ENCODE peak calls at places on chromosomes 11 and 22, in seven cellular contexts. T is activated CD4-positive, alpha-beta T cell treated with anti-CD3 and anti-CD28 coated beads for 24 hours; L is central memory CD4-positive, alpha-beta T cell; V is hepatocyte; J is GM03348; S is endothelial cell of umbilical vein; H is mammary epithelial cell. A is an unnamed sample.

GRCh38 chr11:16925495-16926065 is 88.6 kb downstream of the PLEKHA7 start:
- DNase-seq in V (peak; percentile 80), T (no peak), S (peak; percentile 46), J (peak; percentile 63), L (no peak), H (peak; percentile 75), A (peak; percentile 43)

GRCh38 chr11:91608662-91609061 is 616.0 kb upstream of the FAT3 start:
- DNase-seq in V (no peak), T (no peak), L (no peak), S (peak; percentile 14), J (no peak), H (no peak), A (no peak)

GRCh38 chr11:34179026-34179675 is 73.7 kb downstream of the NAT10 start:
- DNase-seq in V (no peak), J (no peak), S (no peak), L (no peak), T (no peak), H (no peak), A (no peak)

GRCh38 chr11:64344160-64344559 is 4.2 kb downstream of the CCDC88B start:
- DNase-seq in H (no peak), V (peak; percentile 5), L (no peak), J (no peak), S (no peak), T (no peak), A (no peak)

GRCh38 chr11:118679483-118679882 is at the start of gene TREH:
- DNase-seq in H (no peak), T (no peak), L (no peak), V (peak; percentile 79), S (no peak), J (no peak), A (no peak)

GRCh38 chr22:20792966-20793332 is 19.0 kb downstream of the SERPIND1 start:
- DNase-seq in V (no peak), S (no peak), H (no peak), J (no peak), L (no peak), T (no peak), A (no peak)

GRCh38 chr11:1567052-1567720 is 4.9 kb downstream of the DUSP8 start:
- DNase-seq in L (no peak), S (no peak), V (no peak), J (no peak), T (no peak), H (no peak), A (no peak)

GRCh38 chr11:2466869-2467694 is 22.3 kb downstream of the KCNQ1 start:
- DNase-seq in L (peak; percentile 74), S (no peak), J (peak; percentile 9), T (no peak), V (no peak), H (no peak), A (no peak)

GRCh38 chr11:105177658-105178057 is 38.1 kb upstream of the CARD18 start:
- DNase-seq in H (peak; percentile 4), S (peak; percentile 21), T (no peak), L (no peak), J (peak; percentile 69), V (no peak), A (no peak)

GRCh38 chr11:103537904-103538502 is 428.8 kb downstream of the DYNC2H1 start:
- DNase-seq in V (peak; percentile 37), H (peak; percentile 26), J (peak; percentile 52), L (no peak), S (peak; percentile 54), T (no peak), A (peak; percentile 53)

GRCh38 chr22:28903719-28904118 is 20.3 kb downstream of the ZNRF3 start:
- DNase-seq in V (no peak), S (no peak), T (no peak), H (no peak), J (no peak), L (no peak), A (no peak)

GRCh38 chr22:39010946-39011625 is 3.0 kb upstream of the APOBEC3C start:
- DNase-seq in T (no peak), L (no peak), H (no peak), J (no peak), S (no peak), V (no peak), A (no peak)

GRCh38 chr22:50568626-50569025 is 5.9 kb upstream of the SYCE3 start:
- DNase-seq in T (no peak), L (no peak), J (no peak), S (no peak), H (no peak), V (no peak), A (no peak)

GRCh38 chr11:104033134-104033533 is 3.3 kb upstream of the DDI1 start:
- DNase-seq in L (no peak), S (peak; percentile 9), V (peak; percentile 72), T (no peak), H (peak; percentile 69), J (peak; percentile 68), A (peak; percentile 71)

GRCh38 chr11:2686360-2687222 is 13.2 kb downstream of the KCNQ1OT1 start:
- DNase-seq in L (no peak), H (no peak), S (no peak), T (no peak), V (no peak), J (no peak), A (no peak)

GRCh38 chr22:21726650-21727049 is 8.9 kb downstream of the YPEL1 start:
- DNase-seq in L (no peak), J (no peak), T (peak; percentile 8), S (no peak), H (no peak), V (peak; percentile 51), A (peak; percentile 27)

GRCh38 chr11:127470485-127470884 is 469.9 kb upstream of the KIRREL3 start:
- DNase-seq in J (no peak), S (peak; percentile 2), T (no peak), V (peak; percentile 7), H (no peak), L (no peak), A (no peak)

GRCh38 chr22:38861170-38861874 is 10.7 kb downstream of the CBX6 start:
- DNase-seq in S (no peak), J (peak; percentile 41), V (no peak), L (no peak), H (no peak), T (no peak), A (no peak)

GRCh38 chr22:29877620-29878019 is 5.4 kb upstream of the MTMR3 start:
- DNase-seq in H (peak; percentile 29), T (no peak), L (no peak), S (no peak), V (no peak), J (peak; percentile 75), A (no peak)

GRCh38 chr22:44219101-44219870 is 38.6 kb downstream of the PARVG start:
- DNase-seq in T (no peak), S (no peak), H (no peak), V (no peak), L (no peak), J (no peak), A (no peak)

GRCh38 chr22:49976439-49977175 is 16.0 kb downstream of the PIM3 start:
- DNase-seq in T (peak; percentile 53), J (no peak), V (no peak), L (peak; percentile 47), S (no peak), H (no peak), A (no peak)

GRCh38 chr11:65383778-65384177 is 1.3 kb upstream of the SLC25A45 start:
- DNase-seq in T (no peak), L (no peak), H (no peak), S (no peak), J (no peak), V (no peak), A (no peak)

GRCh38 chr11:65417702-65418430 is 4.7 kb upstream of the NEAT1 start:
- DNase-seq in J (peak; percentile 63), T (no peak), S (peak; percentile 26), H (peak; percentile 13), V (peak; percentile 74), L (peak; percentile 39), A (no peak)

GRCh38 chr11:60946601-60947265 is 5.2 kb downstream of the SLC15A3 start:
- DNase-seq in T (no peak), S (no peak), H (no peak), J (no peak), L (no peak), V (no peak), A (no peak)

GRCh38 chr22:50523806-50524663 is 1.4 kb downstream of the SCO2 start:
- DNase-seq in T (no peak), V (peak; percentile 15), L (no peak), H (no peak), S (no peak), J (no peak), A (no peak)

GRCh38 chr22:35842954-35843353 is 125.3 kb downstream of the APOL5 start:
- DNase-seq in H (peak; percentile 33), J (peak; percentile 51), S (peak; percentile 55), L (no peak), V (peak; percentile 32), T (no peak), A (peak; percentile 54)

GRCh38 chr11:8092587-8093424 is 11.8 kb downstream of the TUB start:
- DNase-seq in L (no peak), S (peak; percentile 61), V (peak; percentile 77), H (peak; percentile 48), J (peak; percentile 93), T (peak; percentile 35), A (peak; percentile 66)